ENCODE peak calls at places on chromosomes 13 and 19, in six cellular contexts. O, G, D, B, R and N are unnamed samples.

GRCh38 chr13:99916366-99917103 is 55.0 kb downstream of the ZIC5 start:
- DNase-seq in O (peak; percentile 67), G (no peak), D (no peak), B (no peak), R (no peak), N (no peak)

GRCh38 chr13:63092461-63092860 is 1676.8 kb upstream of the PCDH20 start:
- DNase-seq in O (no peak), G (no peak), D (no peak), B (no peak), R (no peak), N (no peak)

GRCh38 chr13:73879346-73880020 is 254.7 kb downstream of the KLF12 start:
- DNase-seq in O (no peak), G (no peak), D (no peak), B (no peak), R (no peak), N (no peak)

GRCh38 chr19:55647732-55648656 is at the start of gene CCDC106:
- DNase-seq in O (peak; percentile 91), G (peak; percentile 85), D (peak; percentile 88), B (peak; percentile 71), R (peak; percentile 32), N (peak; percentile 89)

GRCh38 chr13:98285317-98285716 is 108.2 kb upstream of the RNF113B start:
- DNase-seq in O (no peak), G (no peak), D (no peak), B (no peak), R (no peak), N (no peak)

GRCh38 chr13:34411881-34412280 is 530.2 kb upstream of the NBEA start:
- DNase-seq in O (no peak), G (no peak), D (no peak), B (no peak), R (no peak), N (no peak)

GRCh38 chr19:50944795-50945194 is 8.0 kb downstream of the KLK5 start:
- DNase-seq in O (no peak), G (no peak), D (no peak), B (no peak), R (no peak), N (no peak)

GRCh38 chr13:47794963-47795362 is 206.1 kb downstream of the SUCLA2 start:
- DNase-seq in O (no peak), G (no peak), D (no peak), B (no peak), R (no peak), N (no peak)

GRCh38 chr13:43861863-43862262 is 17.7 kb downstream of the CCDC122 start:
- DNase-seq in O (no peak), G (no peak), D (no peak), B (no peak), R (no peak), N (no peak)

GRCh38 chr19:4343845-4344713 is 717 bp downstream of the MPND start:
- DNase-seq in O (no peak), G (peak; percentile 46), D (peak; percentile 74), B (no peak), R (no peak), N (peak; percentile 60)
- H3K27ac ChIP-seq in O (no peak overlapping the region), G (peak overlapping the region; percentile 88), D (peak overlapping the region; percentile 97), B (no peak overlapping the region), R (no peak overlapping the region), N (no peak overlapping the region)

GRCh38 chr19:45643927-45644771 is 5.0 kb upstream of the EML2 start:
- DNase-seq in O (peak; percentile 51), G (no peak), D (no peak), B (peak; percentile 62), R (no peak), N (no peak)

GRCh38 chr19:45645068-45645630 is 6.0 kb upstream of the EML2 start:
- DNase-seq in O (no peak), G (peak; percentile 80), D (peak; percentile 67), B (no peak), R (no peak), N (no peak)

GRCh38 chr19:45646345-45646698 is 7.1 kb upstream of the EML2 start:
- DNase-seq in O (no peak), G (no peak), D (no peak), B (no peak), R (no peak), N (no peak)

GRCh38 chr19:45643024-45643926 is 4.1 kb upstream of the EML2 start:
- DNase-seq in O (peak; percentile 99), G (peak; percentile 96), D (peak; percentile 86), B (peak; percentile 86), R (peak; percentile 80), N (peak; percentile 93)

GRCh38 chr19:45645631-45646344 is 6.6 kb upstream of the EML2 start:
- DNase-seq in O (peak; percentile 94), G (peak; percentile 89), D (peak; percentile 86), B (peak; percentile 96), R (peak; percentile 58), N (peak; percentile 83)
- H3K4me3 ChIP-seq in O (peak overlapping the region; percentile 45), G (peak overlapping the region; percentile 46), D (peak overlapping the region; percentile 31), B (peak overlapping the region; percentile 77), R (peak overlapping the region; percentile 58), N (no peak overlapping the region)

GRCh38 chr19:34904846-34905527 is 21.7 kb upstream of the ZNF30 start:
- DNase-seq in O (peak; percentile 81), G (peak; percentile 60), D (no peak), B (no peak), R (no peak), N (no peak)

GRCh38 chr19:34904521-34904845 is 22.2 kb upstream of the ZNF30 start:
- DNase-seq in O (no peak), G (no peak), D (no peak), B (no peak), R (no peak), N (no peak)

GRCh38 chr19:34900245-34900644 is 26.5 kb upstream of the ZNF30 start:
- DNase-seq in O (no peak), G (no peak), D (no peak), B (no peak), R (no peak), N (no peak)
- H3K27ac ChIP-seq in O (no peak overlapping the region), G (no peak overlapping the region), D (no peak overlapping the region), B (no peak overlapping the region), R (no peak overlapping the region), N (no peak overlapping the region)

GRCh38 chr13:23472189-23472588 is 38.7 kb upstream of the SACS start:
- DNase-seq in O (no peak), G (no peak), D (no peak), B (no peak), R (no peak), N (no peak)
- H3K4me3 ChIP-seq in O (no peak overlapping the region), G (no peak overlapping the region), D (no peak overlapping the region), B (no peak overlapping the region), R (no peak overlapping the region), N (no peak overlapping the region)

DNA sequence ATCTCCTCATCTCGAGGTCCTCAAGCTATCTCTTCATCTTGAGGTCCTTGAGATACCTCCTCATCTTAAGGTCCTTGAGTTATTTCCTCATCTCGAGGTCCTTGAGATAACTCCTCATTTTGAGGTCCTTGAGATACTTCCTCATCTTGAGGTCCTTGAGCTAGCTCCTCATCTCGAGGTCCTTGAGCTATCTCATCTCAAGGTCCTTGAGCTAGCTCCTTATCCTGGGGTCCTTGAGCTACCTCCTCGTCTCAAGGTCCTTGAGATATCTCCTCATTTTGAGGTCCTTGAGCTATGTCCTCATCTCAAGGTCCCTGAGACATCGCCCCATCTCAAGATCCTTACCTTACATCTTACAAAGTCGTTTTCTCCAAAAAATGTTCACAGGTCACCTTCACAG is 18.7 kb downstream of the VAV1 start:
- DNase-seq in O (no peak), G (no peak), D (no peak), B (no peak), R (no peak), N (no peak)
- H3K27ac ChIP-seq in O (no peak overlapping the region), G (no peak overlapping the region), D (no peak overlapping the region), B (no peak overlapping the region), R (no peak overlapping the region), N (no peak overlapping the region)

GRCh38 chr19:3042545-3043267 is 13.6 kb upstream of the TLE2 start:
- DNase-seq in O (no peak), G (no peak), D (no peak), B (no peak), R (no peak), N (no peak)
- H3K4me3 ChIP-seq in O (no peak overlapping the region), G (no peak overlapping the region), D (peak overlapping the region; percentile 37), B (no peak overlapping the region), R (no peak overlapping the region), N (no peak overlapping the region)

GRCh38 chr13:91304740-91305139 is 42.7 kb upstream of the MIR17HG start:
- DNase-seq in O (no peak), G (no peak), D (no peak), B (no peak), R (no peak), N (no peak)
- H3K27ac ChIP-seq in O (no peak overlapping the region), G (no peak overlapping the region), D (no peak overlapping the region), B (no peak overlapping the region), R (no peak overlapping the region), N (no peak overlapping the region)

GRCh38 chr19:2385053-2385721 is 25.1 kb downstream of the TMPRSS9 start:
- DNase-seq in O (peak; percentile 93), G (no peak), D (no peak), B (peak; percentile 7), R (no peak), N (no peak)
- H3K4me3 ChIP-seq in O (no peak overlapping the region), G (no peak overlapping the region), D (no peak overlapping the region), B (no peak overlapping the region), R (no peak overlapping the region), N (no peak overlapping the region)

GRCh38 chr19:32471811-32472210 is 66.2 kb downstream of the DPY19L3 start:
- DNase-seq in O (no peak), G (no peak), D (no peak), B (no peak), R (no peak), N (no peak)
- H3K27ac ChIP-seq in O (no peak overlapping the region), G (no peak overlapping the region), D (no peak overlapping the region), B (no peak overlapping the region), R (no peak overlapping the region), N (no peak overlapping the region)